ENCODE peak calls at places on chromosomes 5 and 9, in six cellular contexts. I is HTR-8/SVneo, Z is psoas muscle, R is GF-D8, P is NCI-H2171 treated with DMSO at 0.1 percent for 48 hours, Q is HS-27A. C is an unnamed sample.
A peak's percentile ranks its signal among the peaks of the same experiment; 100 is the strongest.

GRCh38 chr5:3361811-3362605 is 233.6 kb upstream of the IRX1 start:
- DNase-seq in I (no peak), Z (no peak), R (no peak), P (no peak), Q (no peak), C (no peak)

GRCh38 chr5:124402144-124402581 is 344.3 kb downstream of the ZNF608 start:
- DNase-seq in I (no peak), Z (no peak), R (no peak), P (no peak), Q (no peak), C (no peak)

GRCh38 chr5:67404261-67405100 is 207.9 kb upstream of the CD180 start:
- DNase-seq in I (no peak), Z (no peak), R (no peak), P (no peak), Q (no peak), C (no peak)

GRCh38 chr5:148974638-148975330 is 88.1 kb downstream of the SH3TC2 start:
- DNase-seq in I (no peak), Z (no peak), R (no peak), P (no peak), Q (no peak), C (no peak)

GRCh38 chr5:113112435-113112834 is 135.8 kb downstream of the DCP2 start:
- DNase-seq in I (no peak), Z (no peak), R (no peak), P (no peak), Q (no peak), C (no peak)

GRCh38 chr5:75510417-75510835 is 1.0 kb downstream of the CERT1 start:
- DNase-seq in I (peak; percentile 17), Z (no peak), R (no peak), P (no peak), Q (no peak), C (peak; percentile 54)

GRCh38 chr5:1855573-1855972 is 27.2 kb downstream of the IRX4 start:
- DNase-seq in I (no peak), Z (no peak), R (no peak), P (no peak), Q (no peak), C (peak; percentile 66)

GRCh38 chr9:123742009-123742767 is 187.7 kb downstream of the DENND1A start:
- DNase-seq in I (no peak), Z (peak; percentile 43), R (no peak), P (no peak), Q (no peak), C (no peak)

GRCh38 chr9:12813960-12814876 is 39.4 kb downstream of the LURAP1L start:
- DNase-seq in I (peak; percentile 54), Z (no peak), R (no peak), P (no peak), Q (peak; percentile 85), C (peak; percentile 35)

GRCh38 chr5:111929892-111930291 is 172.9 kb upstream of the NREP start:
- DNase-seq in I (peak; percentile 14), Z (no peak), R (no peak), P (no peak), Q (no peak), C (no peak)

GRCh38 chr9:99998266-99998665 is 91.8 kb downstream of the STX17 start:
- DNase-seq in I (no peak), Z (no peak), R (no peak), P (no peak), Q (no peak), C (peak; percentile 58)

GRCh38 chr5:123389794-123390193 is 33.4 kb downstream of the CEP120 start:
- DNase-seq in I (no peak), Z (no peak), R (no peak), P (no peak), Q (no peak), C (no peak)

GRCh38 chr9:6226696-6227095 is 11.1 kb downstream of the IL33 start:
- DNase-seq in I (no peak), Z (no peak), R (no peak), P (no peak), Q (no peak), C (no peak)

GRCh38 chr9:132752877-132753592 is 82.8 kb downstream of the GTF3C4 start:
- DNase-seq in I (no peak), Z (no peak), R (no peak), P (peak; percentile 54), Q (no peak), C (peak; percentile 36)

GRCh38 chr9:130522233-130522808 is 57.1 kb upstream of the FUBP3 start:
- DNase-seq in I (no peak), Z (no peak), R (no peak), P (peak; percentile 99), Q (no peak), C (no peak)

GRCh38 chr5:87081511-87082372 is 185.9 kb upstream of the RASA1 start:
- DNase-seq in I (no peak), Z (no peak), R (peak; percentile 78), P (no peak), Q (no peak), C (no peak)

GRCh38 chr5:172640822-172641358 is at the start of gene NEURL1B:
- DNase-seq in I (peak; percentile 86), Z (peak; percentile 86), R (no peak), P (peak; percentile 72), Q (peak; percentile 5), C (peak; percentile 76)

GRCh38 chr5:54160329-54160728 is 150.0 kb downstream of the ARL15 start:
- DNase-seq in I (no peak), Z (no peak), R (no peak), P (no peak), Q (no peak), C (no peak)

GRCh38 chr9:6029581-6029980 is 14.2 kb upstream of the RANBP6 start:
- DNase-seq in I (no peak), Z (no peak), R (no peak), P (no peak), Q (no peak), C (no peak)

GRCh38 chr5:56172225-56172624 is 60.9 kb downstream of the ANKRD55 start:
- DNase-seq in I (no peak), Z (no peak), R (no peak), P (no peak), Q (no peak), C (no peak)

GRCh38 chr5:151384106-151384505 is 36.7 kb upstream of the SLC36A2 start:
- DNase-seq in I (no peak), Z (no peak), R (no peak), P (no peak), Q (no peak), C (no peak)

GRCh38 chr5:161256957-161257356 is 289.6 kb downstream of the GABRB2 start:
- DNase-seq in I (no peak), Z (no peak), R (no peak), P (no peak), Q (no peak), C (no peak)

GRCh38 chr9:69325409-69326212 is 596 bp downstream of the ENTREP1 start:
- DNase-seq in I (peak; percentile 5), Z (peak; percentile 53), R (no peak), P (peak; percentile 11), Q (no peak), C (peak; percentile 82)

GRCh38 chr9:100690438-100690837 is 112.6 kb downstream of the CAVIN4 start:
- DNase-seq in I (no peak), Z (no peak), R (no peak), P (no peak), Q (no peak), C (no peak)

GRCh38 chr9:108837530-108837929 is 18.3 kb downstream of the ACTL7B start:
- DNase-seq in I (no peak), Z (no peak), R (no peak), P (no peak), Q (no peak), C (no peak)

GRCh38 chr5:10489810-10490426 is 48.2 kb downstream of the ROPN1L start:
- DNase-seq in I (no peak), Z (no peak), R (no peak), P (no peak), Q (no peak), C (no peak)

GRCh38 chr9:134950404-134950760 is 32.7 kb upstream of the FCN1 start:
- DNase-seq in I (no peak), Z (peak; percentile 6), R (no peak), P (no peak), Q (no peak), C (no peak)

GRCh38 chr9:86918556-86918955 is 28.8 kb downstream of the GAS1 start:
- DNase-seq in I (no peak), Z (no peak), R (no peak), P (no peak), Q (no peak), C (no peak)

GRCh38 chr5:127072861-127073846 is at the start of gene C5orf63:
- DNase-seq in I (no peak), Z (peak; percentile 84), R (no peak), P (no peak), Q (no peak), C (peak; percentile 93)

GRCh38 chr9:107174441-107174840 is 108.6 kb upstream of the RAD23B start:
- DNase-seq in I (no peak), Z (peak; percentile 53), R (no peak), P (no peak), Q (no peak), C (no peak)

GRCh38 chr5:17218353-17219005 is 1.0 kb downstream of the BASP1 start:
- DNase-seq in I (no peak), Z (peak; percentile 48), R (no peak), P (peak; percentile 33), Q (peak; percentile 78), C (no peak)

GRCh38 chr5:5150667-5151066 is 10.5 kb downstream of the ADAMTS16 start:
- DNase-seq in I (no peak), Z (no peak), R (no peak), P (no peak), Q (no peak), C (no peak)